ENCODE peak calls at places on chromosomes 6 and 20, in four cellular contexts. P, Z, M and E are unnamed samples.

GRCh38 chr6:32158052-32158451 is 4.1 kb downstream of the PPT2 start:
- DNase-seq in P (no peak), Z (no peak), M (no peak), E (no peak)

GRCh38 chr6:70884074-70884983 is 72.5 kb downstream of the B3GAT2 start:
- DNase-seq in P (peak; percentile 59), Z (peak; percentile 79), M (peak; percentile 19), E (peak; percentile 71)

GRCh38 chr6:164130151-164130550 is 715.6 kb downstream of the QKI start:
- DNase-seq in P (no peak), Z (no peak), M (no peak), E (no peak)

GRCh38 chr20:24751551-24751950 is 197.5 kb upstream of the CST7 start:
- DNase-seq in P (no peak), Z (no peak), M (no peak), E (no peak)

GRCh38 chr6:170113141-170113540 is 177.7 kb downstream of the DLL1 start:
- DNase-seq in P (no peak), Z (no peak), M (no peak), E (peak; percentile 1)

GRCh38 chr20:49937023-49937929 is 1.1 kb downstream of the RNF114 start:
- DNase-seq in P (no peak), Z (no peak), M (no peak), E (no peak)

GRCh38 chr6:31794294-31794865 is 1.2 kb downstream of the VARS1 start:
- DNase-seq in P (no peak), Z (no peak), M (no peak), E (no peak)

GRCh38 chr6:79425589-79426311 is 111.5 kb downstream of the LCA5 start:
- DNase-seq in P (no peak), Z (no peak), M (no peak), E (no peak)

GRCh38 chr6:106799008-106799952 is 169.9 kb downstream of the QRSL1 start:
- DNase-seq in P (peak; percentile 77), Z (no peak), M (peak; percentile 25), E (no peak)

GRCh38 chr20:63501818-63502670 is 3.2 kb upstream of the EEF1A2 start:
- DNase-seq in P (no peak), Z (peak; percentile 92), M (no peak), E (peak; percentile 59)

GRCh38 chr6:154386848-154387717 is 30.5 kb upstream of the IPCEF1 start:
- DNase-seq in P (peak; percentile 87), Z (no peak), M (no peak), E (no peak)

GRCh38 chr20:18506744-18507143 is 996 bp upstream of the SEC23B start:
- DNase-seq in P (no peak), Z (no peak), M (no peak), E (no peak)

GRCh38 chr6:2110504-2110903 is 134.9 kb downstream of the GMDS start:
- DNase-seq in P (no peak), Z (no peak), M (peak; percentile 1), E (no peak)

GRCh38 chr6:129621252-129621651 is 88.7 kb downstream of the ARHGAP18 start:
- DNase-seq in P (peak; percentile 58), Z (no peak), M (no peak), E (peak; percentile 36)

GRCh38 chr6:122799916-122800701 is 11.1 kb downstream of the SMPDL3A start:
- DNase-seq in P (no peak), Z (no peak), M (no peak), E (no peak)

DNA sequence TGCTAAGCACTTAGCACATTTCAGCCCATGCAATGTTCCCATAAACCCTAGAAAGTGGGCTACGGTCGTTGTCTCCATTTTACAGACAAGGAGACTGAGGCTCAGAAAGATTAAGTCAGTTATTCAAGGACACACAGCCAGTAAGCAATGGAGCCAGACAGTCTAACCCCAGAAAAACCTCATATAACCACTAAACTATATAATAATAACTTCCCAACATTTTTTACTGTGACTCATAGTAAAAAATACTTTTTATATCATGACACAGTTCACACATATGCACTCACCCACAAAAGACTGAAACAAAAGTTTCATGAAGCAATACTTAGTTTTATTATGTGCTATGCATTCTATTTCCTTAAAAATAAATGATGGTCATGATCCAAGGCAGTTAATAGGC is 66.2 kb upstream of the EYA2 start:
- DNase-seq in P (no peak), Z (no peak), M (no peak), E (no peak)
- TF ChIP-seq CREB1 in P (no peak), Z (no peak), M (no peak), E (no peak)

GRCh38 chr20:56244259-56244658 is 4.3 kb upstream of the MC3R start:
- DNase-seq in P (no peak), Z (no peak), M (no peak), E (no peak)

GRCh38 chr20:56247954-56248782 is at the start of gene MC3R:
- DNase-seq in P (peak; percentile 68), Z (peak; percentile 42), M (no peak), E (peak; percentile 17)

GRCh38 chr20:56245761-56246160 is 2.8 kb upstream of the MC3R start:
- DNase-seq in P (no peak), Z (no peak), M (no peak), E (no peak)

GRCh38 chr20:56249244-56249955 is 868 bp downstream of the MC3R start:
- DNase-seq in P (peak; percentile 49), Z (peak; percentile 57), M (no peak), E (peak; percentile 17)
- TF ChIP-seq CBFB in P (peak; percentile 32), Z (no peak), M (no peak), E (no peak)

GRCh38 chr6:40587240-40588069 is at the start of gene LRFN2:
- DNase-seq in P (peak; percentile 31), Z (peak; percentile 60), M (no peak), E (peak; percentile 86)
- TF ChIP-seq TCF7 in P (no peak), Z (no peak), M (no peak), E (no peak)

GRCh38 chr6:120141601-120142000 is 792.0 kb upstream of the MAN1A1 start:
- DNase-seq in P (no peak), Z (no peak), M (no peak), E (no peak)
- TF ChIP-seq CREB1 in P (no peak), Z (no peak), M (no peak), E (no peak)